ENCODE peak calls at places on chromosome 12, in eight cellular contexts. D, X, W, Z, I, R, K and B are unnamed samples.
A peak's percentile ranks its signal among the peaks of the same experiment; 100 is the strongest.

GRCh38 chr12:110355080-110355479 is 48.4 kb downstream of the ANAPC7 start:
- DNase-seq in D (no peak), X (no peak), W (no peak), Z (no peak), I (peak; percentile 74), R (no peak), K (no peak), B (no peak)

GRCh38 chr12:50120953-50121352 is 8.9 kb downstream of the COX14 start:
- DNase-seq in D (no peak), X (no peak), W (no peak), Z (no peak), I (no peak), R (no peak), K (no peak), B (no peak)

GRCh38 chr12:89782807-89783206 is 74.2 kb upstream of the ATP2B1 start:
- DNase-seq in D (no peak), X (no peak), W (no peak), Z (no peak), I (no peak), R (no peak), K (no peak), B (no peak)

GRCh38 chr12:94851396-94852025 is 152.0 kb downstream of the NDUFA12 start:
- DNase-seq in D (no peak), X (no peak), W (no peak), Z (no peak), I (no peak), R (no peak), K (no peak), B (no peak)

GRCh38 chr12:47082283-47082962 is 2.7 kb upstream of the AMIGO2 start:
- DNase-seq in D (no peak), X (no peak), W (no peak), Z (no peak), I (peak; percentile 27), R (no peak), K (no peak), B (no peak)

GRCh38 chr12:24363177-24363754 is 413.8 kb upstream of the SOX5 start:
- DNase-seq in D (peak; percentile 22), X (no peak), W (peak; percentile 15), Z (no peak), I (no peak), R (no peak), K (no peak), B (no peak)

GRCh38 chr12:90262261-90262660 is 553.6 kb upstream of the ATP2B1 start:
- DNase-seq in D (no peak), X (no peak), W (no peak), Z (peak; percentile 14), I (peak; percentile 27), R (no peak), K (no peak), B (no peak)

GRCh38 chr12:19546611-19547162 is 107.4 kb downstream of the AEBP2 start:
- DNase-seq in D (no peak), X (no peak), W (no peak), Z (no peak), I (no peak), R (no peak), K (no peak), B (no peak)

DNA sequence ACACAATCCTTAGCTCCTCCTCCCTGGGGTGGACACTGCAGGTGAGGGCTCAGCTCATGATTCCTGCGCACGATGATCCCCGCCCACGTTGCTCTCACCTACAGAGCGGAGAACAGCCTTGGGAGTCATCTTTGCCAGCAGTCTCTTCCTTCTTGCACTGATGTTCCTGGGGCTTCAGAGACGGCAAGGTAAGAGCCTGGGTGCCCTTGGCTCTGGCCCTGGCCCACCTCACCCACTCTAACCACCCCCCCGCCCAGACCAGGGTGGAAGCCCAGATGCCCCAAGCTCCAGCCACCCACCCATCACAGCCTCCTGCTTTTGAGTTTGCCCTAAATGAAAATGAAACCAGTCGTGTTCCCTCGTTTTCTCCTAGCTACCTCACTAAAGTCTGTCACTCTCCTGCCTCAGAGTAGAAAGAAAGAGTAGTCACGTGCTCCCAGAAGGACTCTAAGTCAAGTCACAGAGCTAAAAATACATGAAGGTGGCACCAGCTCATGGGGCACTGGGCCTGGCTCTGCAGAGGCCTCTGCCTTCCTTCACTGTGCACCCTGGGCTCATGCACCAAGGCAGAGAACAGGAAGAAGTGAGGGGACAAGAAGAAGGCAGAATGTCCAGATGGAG is 9.0 kb downstream of the TAPBPL start:
- DNase-seq in D (no peak), X (no peak), W (no peak), Z (no peak), I (no peak), R (no peak), K (no peak), B (no peak)
- H3K27ac ChIP-seq in D (peak overlapping the region; percentile 65), X (peak overlapping the region; percentile 75), W (peak overlapping the region; percentile 66), Z (no peak overlapping the region), I (no peak overlapping the region), R (peak overlapping the region; percentile 27), K (no peak overlapping the region), B (peak overlapping the region; percentile 47)

GRCh38 chr12:109178532-109178931 is 62.1 kb downstream of the ACACB start:
- DNase-seq in D (no peak), X (no peak), W (no peak), Z (no peak), I (no peak), R (no peak), K (no peak), B (no peak)

GRCh38 chr12:109179927-109180326 is 63.5 kb downstream of the ACACB start:
- DNase-seq in D (no peak), X (no peak), W (no peak), Z (no peak), I (no peak), R (no peak), K (no peak), B (no peak)

GRCh38 chr12:109186993-109187653 is 70.7 kb downstream of the ACACB start:
- DNase-seq in D (no peak), X (no peak), W (no peak), Z (no peak), I (no peak), R (no peak), K (no peak), B (no peak)

GRCh38 chr12:109185441-109185840 is 69.1 kb downstream of the ACACB start:
- DNase-seq in D (no peak), X (no peak), W (no peak), Z (no peak), I (no peak), R (no peak), K (no peak), B (no peak)

DNA sequence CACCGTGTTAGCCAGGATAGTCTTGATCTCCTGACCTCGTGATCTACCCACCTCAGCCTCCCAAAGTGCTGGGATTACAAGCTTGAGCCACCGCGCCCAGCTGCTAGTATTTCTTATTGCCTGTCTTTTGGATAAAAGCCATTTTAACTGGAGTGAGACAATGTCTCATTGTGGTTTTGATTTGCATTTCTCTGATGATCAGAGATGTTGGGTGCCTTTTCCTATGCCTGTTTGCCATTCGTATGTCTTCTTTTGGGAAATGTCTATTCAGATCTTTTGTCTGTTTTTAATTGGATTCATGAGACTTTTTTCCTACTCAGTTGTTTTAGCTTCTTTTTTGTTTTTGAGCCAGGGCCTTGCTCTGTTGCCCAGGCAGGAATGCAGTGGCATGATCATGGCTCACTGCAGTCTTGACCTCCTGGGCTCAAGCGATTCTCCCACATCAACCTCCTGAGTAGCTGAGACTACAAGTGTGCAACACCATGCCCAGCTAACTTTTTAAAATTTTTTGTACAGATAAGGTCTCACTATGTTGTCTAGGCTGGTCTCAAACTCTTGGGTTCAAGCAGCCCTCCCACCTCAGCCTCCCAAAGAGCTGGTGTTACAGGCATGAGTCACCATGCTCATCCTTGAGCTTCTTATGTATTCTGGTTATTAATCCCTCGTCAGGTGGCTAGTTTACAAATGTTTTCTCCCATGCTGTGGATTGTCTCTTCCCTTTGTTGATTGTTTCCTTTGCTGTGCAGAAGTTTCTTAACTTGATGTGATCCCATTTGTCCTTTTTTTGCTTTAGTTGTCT is 65.9 kb downstream of the ACACB start:
- DNase-seq in D (no peak), X (no peak), W (no peak), Z (no peak), I (no peak), R (no peak), K (no peak), B (no peak)
- H3K27ac ChIP-seq in D (no peak overlapping the region), X (no peak overlapping the region), W (no peak overlapping the region), Z (no peak overlapping the region), I (no peak overlapping the region), R (no peak overlapping the region), K (no peak overlapping the region), B (no peak overlapping the region)

GRCh38 chr12:98373019-98373554 is 142.3 kb upstream of the TMPO start:
- DNase-seq in D (no peak), X (no peak), W (no peak), Z (peak; percentile 65), I (peak; percentile 61), R (no peak), K (no peak), B (no peak)

GRCh38 chr12:98372340-98373018 is 142.9 kb upstream of the TMPO start:
- DNase-seq in D (no peak), X (no peak), W (no peak), Z (no peak), I (no peak), R (no peak), K (no peak), B (no peak)

GRCh38 chr12:98371419-98371818 is 144.0 kb upstream of the TMPO start:
- DNase-seq in D (no peak), X (no peak), W (no peak), Z (no peak), I (no peak), R (no peak), K (no peak), B (no peak)

GRCh38 chr12:98369601-98370000 is 145.8 kb upstream of the TMPO start:
- DNase-seq in D (no peak), X (no peak), W (no peak), Z (no peak), I (no peak), R (no peak), K (no peak), B (no peak)

DNA sequence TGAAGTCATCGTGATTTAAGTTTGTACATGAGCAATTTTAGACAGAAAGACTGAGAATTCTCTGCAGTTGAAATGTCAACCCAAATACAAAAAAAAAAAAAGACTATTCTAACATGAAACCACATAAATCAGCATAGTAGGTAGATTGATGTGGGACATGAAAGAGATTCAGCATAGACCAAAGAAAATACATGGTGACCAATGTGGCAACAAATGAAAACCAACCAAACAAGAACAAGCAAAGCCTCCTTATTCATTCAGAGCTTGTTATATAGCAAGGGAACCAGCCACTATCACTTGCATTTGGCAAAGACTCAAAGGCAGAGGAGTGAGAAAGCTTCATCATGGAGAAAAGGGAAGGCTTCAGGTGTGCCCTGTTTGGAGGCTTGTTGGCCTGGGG is 144.4 kb upstream of the TMPO start:
- DNase-seq in D (no peak), X (no peak), W (no peak), Z (no peak), I (no peak), R (no peak), K (no peak), B (no peak)
- H3K27ac ChIP-seq in D (no peak overlapping the region), X (no peak overlapping the region), W (no peak overlapping the region), Z (no peak overlapping the region), I (no peak overlapping the region), R (no peak overlapping the region), K (no peak overlapping the region), B (no peak overlapping the region)

DNA sequence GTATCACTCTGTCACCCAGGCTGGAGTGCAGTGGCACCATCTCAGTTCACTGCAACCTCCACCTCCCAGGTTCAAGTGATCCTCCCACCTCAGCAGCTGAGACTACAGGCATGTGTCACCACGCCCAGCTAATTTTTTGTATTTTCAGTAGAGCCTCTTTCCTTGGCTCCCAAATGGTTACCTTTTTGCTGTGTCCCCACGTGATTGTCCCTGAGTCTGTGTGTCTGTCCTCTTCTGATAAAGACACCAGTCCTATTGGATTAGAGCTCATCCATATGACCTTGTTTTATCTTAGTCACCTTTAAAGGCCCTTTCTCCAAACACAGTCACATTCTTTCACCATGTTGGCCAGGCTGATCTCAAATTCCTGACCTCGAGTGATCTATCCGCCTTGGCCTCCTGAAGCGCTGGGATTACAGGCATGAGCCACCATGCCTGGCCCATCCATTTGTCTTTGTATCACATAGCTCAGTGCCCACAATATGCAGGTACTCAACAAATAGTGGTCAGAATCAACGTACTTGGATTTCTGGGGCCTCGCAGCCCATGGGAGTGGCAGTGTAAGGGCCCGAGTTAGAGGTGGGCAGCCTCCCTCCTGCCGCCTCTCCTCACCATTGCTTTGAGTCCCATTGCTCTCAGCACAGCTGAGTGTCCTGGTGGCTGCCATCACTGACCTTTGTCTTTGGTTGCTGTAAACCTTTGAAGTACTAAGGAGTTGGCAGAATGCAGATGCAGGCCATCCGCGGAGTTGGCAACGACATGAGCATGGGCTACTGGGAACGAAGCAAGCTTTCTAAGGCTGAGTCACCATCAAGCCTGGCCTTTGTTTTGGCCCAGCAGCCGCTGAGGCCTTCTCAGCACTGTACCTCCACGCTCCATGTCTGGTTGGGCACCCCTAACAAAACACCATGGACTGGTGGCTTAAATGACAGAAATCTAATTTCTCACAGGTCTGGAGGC is 9.3 kb downstream of the TPCN1 start:
- DNase-seq in D (no peak), X (no peak), W (peak; percentile 24), Z (no peak), I (no peak), R (no peak), K (peak; percentile 62), B (no peak)
- H3K27ac ChIP-seq in D (peak overlapping the region; percentile 99), X (peak overlapping the region; percentile 59), W (peak overlapping the region; percentile 86), Z (peak overlapping the region; percentile 98), I (no peak overlapping the region), R (peak overlapping the region; percentile 94), K (peak overlapping the region; percentile 97), B (peak overlapping the region; percentile 26)